ENCODE peak calls at places on chromosomes 16 and 17, in seven cellular contexts. O is Caco-2; S is fibroblast of the aortic adventitia; B is CD8-positive, alpha-beta T cell; Y is heart left ventricle; M is iPS DF 6.9; I is stomach. K is an unnamed sample.

GRCh38 chr16:491225-491919 is 36.1 kb upstream of the CAPN15 start:
- DNase-seq in Y (no peak), O (no peak), B (no peak), M (no peak), I (no peak), S (no peak), K (no peak)

GRCh38 chr16:70495425-70496182 is 27.8 kb downstream of the COG4 start:
- DNase-seq in S (no peak), B (no peak), I (no peak), Y (no peak), M (no peak), O (no peak), K (no peak)

GRCh38 chr17:7133424-7133823 is 18.8 kb upstream of the ASGR2 start:
- DNase-seq in B (peak), Y (no peak), O (no peak), M (no peak), S (no peak), I (no peak), K (no peak)

GRCh38 chr17:67855504-67856324 is 30.4 kb downstream of the BPTF start:
- DNase-seq in Y (no peak), M (no peak), B (no peak), O (no peak), I (no peak), S (no peak), K (no peak)

GRCh38 chr16:66026211-66026610 is 340.3 kb upstream of the CDH5 start:
- DNase-seq in O (no peak), Y (no peak), S (no peak), M (peak), I (no peak), B (no peak), K (peak)

GRCh38 chr16:78094166-78094565 is 5.3 kb upstream of the WWOX start:
- DNase-seq in O (peak), Y (no peak), S (no peak), B (no peak), I (no peak), M (no peak), K (no peak)

GRCh38 chr17:14745541-14745940 is 444.7 kb downstream of the HS3ST3B1 start:
- DNase-seq in O (no peak), B (no peak), I (no peak), Y (no peak), M (no peak), S (peak), K (peak)

GRCh38 chr17:76597156-76598003 is 11.7 kb upstream of the ST6GALNAC2 start:
- DNase-seq in I (no peak), O (no peak), B (no peak), Y (no peak), M (no peak), S (no peak), K (no peak)

GRCh38 chr17:73266796-73267195 is 5.1 kb upstream of the CPSF4L start:
- DNase-seq in M (no peak), I (no peak), B (no peak), O (no peak), Y (no peak), S (no peak), K (no peak)

GRCh38 chr16:89784409-89784808 is 32.0 kb downstream of the FANCA start:
- DNase-seq in M (no peak), I (no peak), O (no peak), Y (no peak), S (no peak), B (no peak), K (no peak)

GRCh38 chr17:51035436-51035835 is 85.2 kb downstream of the SPAG9 start:
- DNase-seq in S (peak), Y (no peak), M (no peak), B (no peak), O (no peak), I (no peak), K (peak)

GRCh38 chr17:50866950-50867855 is 1.0 kb upstream of the TOB1 start:
- DNase-seq in B (peak), O (peak), M (peak), S (peak), I (peak), Y (peak), K (peak)

GRCh38 chr16:21957687-21958346 is 4.7 kb downstream of the UQCRC2 start:
- DNase-seq in Y (no peak), M (no peak), I (no peak), S (no peak), B (no peak), O (no peak), K (no peak)
- H3K4me3 ChIP-seq in Y (no peak), M (no peak), I (no peak), S (no peak), B (no peak), O (no peak), K (no peak)

DNA sequence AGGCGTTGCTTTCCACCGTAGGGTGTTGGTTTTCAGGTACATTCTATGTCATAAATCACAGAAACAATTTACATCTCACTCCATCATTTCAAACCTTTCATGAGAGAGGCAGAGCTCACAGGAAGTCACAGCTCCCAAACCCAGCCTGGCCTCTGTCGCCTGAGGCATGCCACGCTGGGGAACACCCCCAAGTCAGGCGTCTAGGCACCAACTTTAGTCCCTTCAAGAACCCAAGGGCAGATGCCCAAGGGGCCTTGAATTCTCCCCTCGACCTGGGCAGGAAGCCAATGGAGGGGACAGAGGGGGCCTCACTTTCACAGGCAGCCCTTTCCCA is 10.5 kb downstream of the TBX4 start:
- DNase-seq in S (no peak), M (no peak), I (no peak), Y (no peak), B (no peak), O (no peak), K (no peak)
- H3K4me3 ChIP-seq in S (no peak), M (no peak), I (no peak), Y (no peak), B (no peak), O (peak), K (no peak)

GRCh38 chr17:31493656-31494155 is 102.2 kb downstream of the RAB11FIP4 start:
- DNase-seq in M (no peak), I (no peak), O (no peak), S (no peak), B (no peak), Y (no peak), K (no peak)
- H3K4me3 ChIP-seq in M (no peak), I (no peak), O (no peak), S (no peak), B (peak), Y (no peak), K (no peak)

GRCh38 chr17:75086496-75087181 is 1.1 kb upstream of the SLC16A5 start:
- DNase-seq in I (peak), M (no peak), S (no peak), B (no peak), O (peak), Y (no peak), K (no peak)

GRCh38 chr17:75088902-75089417 is 1.2 kb downstream of the SLC16A5 start:
- DNase-seq in B (no peak), S (no peak), Y (peak), O (peak), I (peak), M (no peak), K (peak)

GRCh38 chr17:75087182-75087557 is 584 bp upstream of the SLC16A5 start:
- DNase-seq in B (no peak), M (no peak), I (no peak), S (no peak), Y (no peak), O (no peak), K (no peak)

GRCh38 chr17:75087558-75088453 is at the start of gene SLC16A5:
- DNase-seq in S (peak), I (peak), M (peak), Y (peak), B (peak), O (peak), K (peak)

GRCh38 chr17:75088465-75088895 is 726 bp downstream of the SLC16A5 start:
- DNase-seq in I (no peak), O (no peak), B (no peak), Y (no peak), S (no peak), M (no peak), K (no peak)
- H3K4me3 ChIP-seq in I (peak), O (peak), B (peak), Y (peak), S (peak), M (peak), K (peak)

GRCh38 chr16:8115814-8116213 is 474.5 kb downstream of the TMEM114 start:
- DNase-seq in Y (no peak), I (no peak), B (no peak), O (no peak), S (no peak), M (no peak), K (no peak)

DNA sequence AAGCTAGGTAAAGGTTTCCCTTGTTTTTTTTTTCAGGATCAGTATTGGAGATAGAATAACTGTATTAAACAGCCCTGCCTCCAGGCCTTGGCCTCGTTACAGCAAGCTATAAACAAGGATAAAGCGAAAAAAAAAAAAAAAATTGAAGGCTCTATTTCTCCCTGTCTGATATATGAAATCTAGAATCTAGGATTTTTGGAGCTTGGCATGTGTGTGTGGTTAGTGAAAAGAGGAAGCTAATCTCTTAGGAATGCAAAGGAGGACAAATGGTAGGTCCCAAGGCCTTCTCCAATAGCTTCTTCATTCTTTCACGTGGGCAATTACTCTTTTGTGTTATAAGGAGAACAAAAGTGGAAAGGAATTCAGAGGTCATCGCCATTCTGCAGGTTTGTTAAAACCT is 470.3 kb downstream of the TMEM114 start:
- DNase-seq in S (no peak), M (no peak), O (no peak), B (no peak), Y (no peak), I (no peak), K (no peak)
- H3K4me3 ChIP-seq in S (no peak), M (no peak), O (no peak), B (no peak), Y (no peak), I (no peak), K (no peak)

GRCh38 chr17:41968676-41969075 is 2.1 kb downstream of the CNP start:
- DNase-seq in Y (no peak), B (no peak), I (no peak), O (no peak), M (no peak), S (no peak), K (no peak)
- H3K4me3 ChIP-seq in Y (no peak), B (no peak), I (no peak), O (no peak), M (no peak), S (peak), K (no peak)

GRCh38 chr16:52237823-52238222 is 309.1 kb downstream of the TOX3 start:
- DNase-seq in O (no peak), M (no peak), S (no peak), I (no peak), Y (no peak), B (no peak), K (no peak)

GRCh38 chr16:52235186-52235585 is 311.8 kb downstream of the TOX3 start:
- DNase-seq in O (no peak), S (no peak), I (no peak), B (no peak), Y (no peak), M (no peak), K (no peak)

GRCh38 chr16:52238710-52239109 is 308.2 kb downstream of the TOX3 start:
- DNase-seq in B (no peak), S (no peak), M (no peak), Y (no peak), I (no peak), O (no peak), K (no peak)
- H3K4me3 ChIP-seq in B (no peak), S (no peak), M (no peak), Y (no peak), I (no peak), O (no peak), K (no peak)

GRCh38 chr17:44326867-44327444 is 2.3 kb upstream of the SLC25A39 start:
- DNase-seq in I (peak), Y (peak), M (no peak), S (peak), B (peak), O (peak), K (peak)
- H3K4me3 ChIP-seq in I (peak), Y (no peak), M (no peak), S (peak), B (no peak), O (no peak), K (peak)

GRCh38 chr17:78173025-78173715 is 4.8 kb downstream of the SYNGR2 start:
- DNase-seq in S (no peak), B (no peak), O (no peak), M (no peak), I (no peak), Y (no peak), K (no peak)
- H3K4me3 ChIP-seq in S (no peak), B (no peak), O (no peak), M (no peak), I (no peak), Y (no peak), K (no peak)

K was measured in AG10803.